ENCODE peak calls at places on chromosomes 12 and 14, in seven cellular contexts. One of them, this sample, is unnamed.

GRCh38 chr12:18970603-18971002 is 158.9 kb upstream of the PLEKHA5 start:
- DNase-seq in CD4-positive, CD25-positive, alpha-beta regulatory T cell: no peak
- DNase-seq in upper lobe of left lung: no peak
- DNase-seq in gastrocnemius medialis: no peak
- DNase-seq in esophagus squamous epithelium: no peak
- DNase-seq in stomach: no peak
- DNase-seq in A549: no peak
- DNase-seq in this sample: no peak

GRCh38 chr12:120466560-120467315 is 2.8 kb downstream of the SRSF9 start:
- DNase-seq in CD4-positive, CD25-positive, alpha-beta regulatory T cell: peak; percentile 27
- DNase-seq in upper lobe of left lung: peak; percentile 28
- DNase-seq in gastrocnemius medialis: peak; percentile 22
- DNase-seq in esophagus squamous epithelium: no peak
- DNase-seq in stomach: peak; percentile 48
- DNase-seq in A549: peak; percentile 64
- DNase-seq in this sample: peak; percentile 39

GRCh38 chr14:99055816-99056215 is 216.2 kb downstream of the BCL11B start:
- DNase-seq in CD4-positive, CD25-positive, alpha-beta regulatory T cell: peak; percentile 3
- DNase-seq in upper lobe of left lung: peak; percentile 48
- DNase-seq in gastrocnemius medialis: no peak
- DNase-seq in esophagus squamous epithelium: no peak
- DNase-seq in stomach: no peak
- DNase-seq in A549: no peak
- DNase-seq in this sample: no peak

GRCh38 chr14:77114609-77115008 is 16.6 kb downstream of the CIPC start:
- DNase-seq in CD4-positive, CD25-positive, alpha-beta regulatory T cell: no peak
- DNase-seq in upper lobe of left lung: no peak
- DNase-seq in gastrocnemius medialis: no peak
- DNase-seq in esophagus squamous epithelium: no peak
- DNase-seq in stomach: no peak
- DNase-seq in A549: no peak
- DNase-seq in this sample: no peak

GRCh38 chr14:99412122-99413061 is 68.3 kb downstream of the SETD3 start:
- DNase-seq in CD4-positive, CD25-positive, alpha-beta regulatory T cell: no peak
- DNase-seq in upper lobe of left lung: no peak
- DNase-seq in gastrocnemius medialis: no peak
- DNase-seq in esophagus squamous epithelium: no peak
- DNase-seq in stomach: no peak
- DNase-seq in A549: no peak
- DNase-seq in this sample: peak; percentile 84

GRCh38 chr14:95059126-95059525 is 98.2 kb downstream of the DICER1 start:
- DNase-seq in CD4-positive, CD25-positive, alpha-beta regulatory T cell: no peak
- DNase-seq in upper lobe of left lung: no peak
- DNase-seq in gastrocnemius medialis: no peak
- DNase-seq in esophagus squamous epithelium: no peak
- DNase-seq in stomach: no peak
- DNase-seq in A549: no peak
- DNase-seq in this sample: no peak

GRCh38 chr12:91272456-91273063 is 89.9 kb upstream of the DCN start:
- DNase-seq in CD4-positive, CD25-positive, alpha-beta regulatory T cell: no peak
- DNase-seq in upper lobe of left lung: peak; percentile 24
- DNase-seq in gastrocnemius medialis: peak; percentile 84
- DNase-seq in esophagus squamous epithelium: no peak
- DNase-seq in stomach: peak; percentile 26
- DNase-seq in A549: no peak
- DNase-seq in this sample: peak; percentile 11

GRCh38 chr12:50024804-50025186 is 499 bp downstream of the RACGAP1 start:
- DNase-seq in CD4-positive, CD25-positive, alpha-beta regulatory T cell: no peak
- DNase-seq in upper lobe of left lung: no peak
- DNase-seq in gastrocnemius medialis: no peak
- DNase-seq in esophagus squamous epithelium: no peak
- DNase-seq in stomach: no peak
- DNase-seq in A549: peak; percentile 31
- DNase-seq in this sample: no peak

GRCh38 chr12:54682674-54683073 is 34.5 kb upstream of the DCD start:
- DNase-seq in CD4-positive, CD25-positive, alpha-beta regulatory T cell: no peak
- DNase-seq in upper lobe of left lung: no peak
- DNase-seq in gastrocnemius medialis: no peak
- DNase-seq in esophagus squamous epithelium: no peak
- DNase-seq in stomach: no peak
- DNase-seq in A549: no peak
- DNase-seq in this sample: no peak

GRCh38 chr12:96117460-96117859 is 76.7 kb upstream of the ELK3 start:
- DNase-seq in CD4-positive, CD25-positive, alpha-beta regulatory T cell: no peak
- DNase-seq in upper lobe of left lung: no peak
- DNase-seq in gastrocnemius medialis: no peak
- DNase-seq in esophagus squamous epithelium: no peak
- DNase-seq in stomach: no peak
- DNase-seq in A549: no peak
- DNase-seq in this sample: no peak

GRCh38 chr14:68950111-68950510 is 29.0 kb downstream of the ACTN1 start:
- DNase-seq in CD4-positive, CD25-positive, alpha-beta regulatory T cell: no peak
- DNase-seq in upper lobe of left lung: peak; percentile 56
- DNase-seq in gastrocnemius medialis: no peak
- DNase-seq in esophagus squamous epithelium: no peak
- DNase-seq in stomach: no peak
- DNase-seq in A549: peak; percentile 67
- DNase-seq in this sample: no peak

GRCh38 chr12:32997471-32997870 is 100.9 kb upstream of the PKP2 start:
- DNase-seq in CD4-positive, CD25-positive, alpha-beta regulatory T cell: no peak
- DNase-seq in upper lobe of left lung: peak; percentile 23
- DNase-seq in gastrocnemius medialis: no peak
- DNase-seq in esophagus squamous epithelium: no peak
- DNase-seq in stomach: no peak
- DNase-seq in A549: no peak
- DNase-seq in this sample: no peak

GRCh38 chr12:51077930-51078329 is 5.5 kb downstream of the CSRNP2 start:
- DNase-seq in CD4-positive, CD25-positive, alpha-beta regulatory T cell: no peak
- DNase-seq in upper lobe of left lung: no peak
- DNase-seq in gastrocnemius medialis: no peak
- DNase-seq in esophagus squamous epithelium: no peak
- DNase-seq in stomach: no peak
- DNase-seq in A549: no peak
- DNase-seq in this sample: peak; percentile 17

GRCh38 chr12:39503445-39503844 is 60.5 kb upstream of the KIF21A start:
- DNase-seq in CD4-positive, CD25-positive, alpha-beta regulatory T cell: no peak
- DNase-seq in upper lobe of left lung: no peak
- DNase-seq in gastrocnemius medialis: no peak
- DNase-seq in esophagus squamous epithelium: no peak
- DNase-seq in stomach: no peak
- DNase-seq in A549: peak; percentile 53
- DNase-seq in this sample: peak; percentile 2

GRCh38 chr14:29926228-29926627 is 1.4 kb downstream of the PRKD1 start:
- DNase-seq in CD4-positive, CD25-positive, alpha-beta regulatory T cell: no peak
- DNase-seq in upper lobe of left lung: no peak
- DNase-seq in gastrocnemius medialis: no peak
- DNase-seq in esophagus squamous epithelium: no peak
- DNase-seq in stomach: no peak
- DNase-seq in A549: no peak
- DNase-seq in this sample: no peak

GRCh38 chr12:106139422-106140141 is 828 bp upstream of the NUAK1 start:
- DNase-seq in CD4-positive, CD25-positive, alpha-beta regulatory T cell: no peak
- DNase-seq in upper lobe of left lung: peak; percentile 78
- DNase-seq in gastrocnemius medialis: peak; percentile 88
- DNase-seq in esophagus squamous epithelium: no peak
- DNase-seq in stomach: peak; percentile 79
- DNase-seq in A549: peak; percentile 89
- DNase-seq in this sample: peak; percentile 67

GRCh38 chr12:70080577-70080976 is 162.7 kb upstream of the CNOT2 start:
- DNase-seq in CD4-positive, CD25-positive, alpha-beta regulatory T cell: no peak
- DNase-seq in upper lobe of left lung: no peak
- DNase-seq in gastrocnemius medialis: no peak
- DNase-seq in esophagus squamous epithelium: no peak
- DNase-seq in stomach: no peak
- DNase-seq in A549: no peak
- DNase-seq in this sample: no peak

GRCh38 chr14:103830511-103831270 is 16.7 kb downstream of the PPP1R13B start:
- DNase-seq in CD4-positive, CD25-positive, alpha-beta regulatory T cell: no peak
- DNase-seq in upper lobe of left lung: no peak
- DNase-seq in gastrocnemius medialis: no peak
- DNase-seq in esophagus squamous epithelium: no peak
- DNase-seq in stomach: no peak
- DNase-seq in A549: no peak
- DNase-seq in this sample: no peak

GRCh38 chr14:35506927-35507326 is 27.0 kb upstream of the INSM2 start:
- DNase-seq in CD4-positive, CD25-positive, alpha-beta regulatory T cell: no peak
- DNase-seq in upper lobe of left lung: no peak
- DNase-seq in gastrocnemius medialis: no peak
- DNase-seq in esophagus squamous epithelium: no peak
- DNase-seq in stomach: no peak
- DNase-seq in A549: no peak
- DNase-seq in this sample: peak; percentile 5

GRCh38 chr12:69952890-69953289 is 127.9 kb downstream of the MYRFL start:
- DNase-seq in CD4-positive, CD25-positive, alpha-beta regulatory T cell: no peak
- DNase-seq in upper lobe of left lung: no peak
- DNase-seq in gastrocnemius medialis: no peak
- DNase-seq in esophagus squamous epithelium: no peak
- DNase-seq in stomach: no peak
- DNase-seq in A549: no peak
- DNase-seq in this sample: no peak

DNA sequence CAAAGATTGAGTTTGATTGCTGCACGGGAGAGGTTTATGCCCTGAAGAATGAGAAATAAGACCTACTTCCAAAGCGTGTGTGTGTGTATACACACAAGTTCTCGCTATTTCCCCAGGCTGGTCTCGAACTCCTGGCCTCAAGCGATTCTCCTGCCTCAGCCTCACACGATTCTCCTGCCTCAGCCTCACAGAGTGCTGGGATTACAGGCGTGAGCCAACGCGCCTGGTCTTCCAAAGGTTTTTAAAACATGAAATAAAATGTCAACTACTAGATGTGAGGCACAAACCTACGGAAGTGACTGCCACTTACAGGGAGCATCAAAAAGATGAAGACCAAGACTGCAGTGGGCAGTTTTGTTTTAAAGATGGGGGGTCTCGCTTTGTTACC is 622 bp upstream of the WASHC3 start:
- DNase-seq in CD4-positive, CD25-positive, alpha-beta regulatory T cell: no peak
- DNase-seq in upper lobe of left lung: no peak
- DNase-seq in gastrocnemius medialis: no peak
- DNase-seq in esophagus squamous epithelium: no peak
- DNase-seq in stomach: no peak
- DNase-seq in A549: no peak
- DNase-seq in this sample: no peak
- H3K27ac ChIP-seq in CD4-positive, CD25-positive, alpha-beta regulatory T cell: peak overlapping the region; percentile 97
- H3K27ac ChIP-seq in upper lobe of left lung: no peak overlapping the region
- H3K27ac ChIP-seq in gastrocnemius medialis: no peak overlapping the region
- H3K27ac ChIP-seq in esophagus squamous epithelium: no peak overlapping the region
- H3K27ac ChIP-seq in stomach: no peak overlapping the region
- H3K27ac ChIP-seq in A549: peak overlapping the region; percentile 8
- H3K27ac ChIP-seq in this sample: no peak overlapping the region

GRCh38 chr12:123078531-123079123 is 72.3 kb downstream of the PITPNM2 start:
- DNase-seq in CD4-positive, CD25-positive, alpha-beta regulatory T cell: no peak
- DNase-seq in upper lobe of left lung: no peak
- DNase-seq in gastrocnemius medialis: no peak
- DNase-seq in esophagus squamous epithelium: no peak
- DNase-seq in stomach: no peak
- DNase-seq in A549: no peak
- DNase-seq in this sample: no peak

GRCh38 chr12:123078114-123078465 is 72.8 kb downstream of the PITPNM2 start:
- DNase-seq in CD4-positive, CD25-positive, alpha-beta regulatory T cell: no peak
- DNase-seq in upper lobe of left lung: no peak
- DNase-seq in gastrocnemius medialis: no peak
- DNase-seq in esophagus squamous epithelium: no peak
- DNase-seq in stomach: no peak
- DNase-seq in A549: no peak
- DNase-seq in this sample: no peak

GRCh38 chr12:123075591-123076171 is 75.2 kb downstream of the PITPNM2 start:
- DNase-seq in CD4-positive, CD25-positive, alpha-beta regulatory T cell: peak; percentile 49
- DNase-seq in upper lobe of left lung: peak; percentile 72
- DNase-seq in gastrocnemius medialis: no peak
- DNase-seq in esophagus squamous epithelium: no peak
- DNase-seq in stomach: peak; percentile 46
- DNase-seq in A549: no peak
- DNase-seq in this sample: no peak

GRCh38 chr12:123076604-123077297 is 74.1 kb downstream of the PITPNM2 start:
- DNase-seq in CD4-positive, CD25-positive, alpha-beta regulatory T cell: peak; percentile 6
- DNase-seq in upper lobe of left lung: peak; percentile 65
- DNase-seq in gastrocnemius medialis: peak; percentile 34
- DNase-seq in esophagus squamous epithelium: no peak
- DNase-seq in stomach: no peak
- DNase-seq in A549: no peak
- DNase-seq in this sample: peak; percentile 6

GRCh38 chr12:123077298-123078113 is 73.4 kb downstream of the PITPNM2 start:
- DNase-seq in CD4-positive, CD25-positive, alpha-beta regulatory T cell: no peak
- DNase-seq in upper lobe of left lung: no peak
- DNase-seq in gastrocnemius medialis: no peak
- DNase-seq in esophagus squamous epithelium: no peak
- DNase-seq in stomach: no peak
- DNase-seq in A549: no peak
- DNase-seq in this sample: no peak
- H3K27ac ChIP-seq in CD4-positive, CD25-positive, alpha-beta regulatory T cell: peak overlapping the region; percentile 79
- H3K27ac ChIP-seq in upper lobe of left lung: no peak overlapping the region
- H3K27ac ChIP-seq in gastrocnemius medialis: no peak overlapping the region
- H3K27ac ChIP-seq in esophagus squamous epithelium: no peak overlapping the region
- H3K27ac ChIP-seq in stomach: no peak overlapping the region
- H3K27ac ChIP-seq in A549: no peak overlapping the region
- H3K27ac ChIP-seq in this sample: no peak overlapping the region

GRCh38 chr14:101838476-101838875 is 77.0 kb downstream of the PPP2R5C start:
- DNase-seq in CD4-positive, CD25-positive, alpha-beta regulatory T cell: no peak
- DNase-seq in upper lobe of left lung: no peak
- DNase-seq in gastrocnemius medialis: no peak
- DNase-seq in esophagus squamous epithelium: no peak
- DNase-seq in stomach: no peak
- DNase-seq in A549: no peak
- DNase-seq in this sample: no peak
- H3K27ac ChIP-seq in CD4-positive, CD25-positive, alpha-beta regulatory T cell: peak overlapping the region; percentile 65
- H3K27ac ChIP-seq in upper lobe of left lung: no peak overlapping the region
- H3K27ac ChIP-seq in gastrocnemius medialis: no peak overlapping the region
- H3K27ac ChIP-seq in esophagus squamous epithelium: no peak overlapping the region
- H3K27ac ChIP-seq in stomach: no peak overlapping the region
- H3K27ac ChIP-seq in A549: no peak overlapping the region
- H3K27ac ChIP-seq in this sample: no peak overlapping the region

GRCh38 chr12:76679778-76680177 is 84.1 kb upstream of the ZDHHC17 start:
- DNase-seq in CD4-positive, CD25-positive, alpha-beta regulatory T cell: no peak
- DNase-seq in upper lobe of left lung: no peak
- DNase-seq in gastrocnemius medialis: no peak
- DNase-seq in esophagus squamous epithelium: no peak
- DNase-seq in stomach: no peak
- DNase-seq in A549: no peak
- DNase-seq in this sample: peak; percentile 45

GRCh38 chr12:76685246-76685678 is 78.7 kb upstream of the ZDHHC17 start:
- DNase-seq in CD4-positive, CD25-positive, alpha-beta regulatory T cell: no peak
- DNase-seq in upper lobe of left lung: no peak
- DNase-seq in gastrocnemius medialis: no peak
- DNase-seq in esophagus squamous epithelium: no peak
- DNase-seq in stomach: no peak
- DNase-seq in A549: peak; percentile 18
- DNase-seq in this sample: peak; percentile 28

GRCh38 chr12:76678992-76679391 is 84.9 kb upstream of the ZDHHC17 start:
- DNase-seq in CD4-positive, CD25-positive, alpha-beta regulatory T cell: no peak
- DNase-seq in upper lobe of left lung: no peak
- DNase-seq in gastrocnemius medialis: no peak
- DNase-seq in esophagus squamous epithelium: no peak
- DNase-seq in stomach: no peak
- DNase-seq in A549: no peak
- DNase-seq in this sample: no peak

DNA sequence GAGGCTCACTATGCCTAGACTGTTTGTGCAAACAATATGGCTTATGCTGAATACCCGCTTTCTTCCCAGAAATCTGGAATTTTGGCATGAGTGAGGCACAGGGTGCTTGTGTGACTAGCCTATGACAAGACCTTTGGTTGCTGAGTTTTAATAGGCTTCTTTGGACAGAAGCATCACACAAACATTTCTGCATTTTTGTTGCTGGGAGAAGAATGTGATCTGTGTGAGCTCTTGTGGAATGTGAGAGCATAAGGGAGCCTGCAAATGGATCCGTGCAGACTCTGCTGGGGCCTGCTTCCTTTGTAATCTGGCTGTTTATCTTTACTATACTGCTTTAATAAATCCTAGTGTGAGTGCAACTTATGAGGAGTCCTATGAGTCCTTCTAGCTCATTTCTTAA is 83.0 kb upstream of the ZDHHC17 start:
- DNase-seq in CD4-positive, CD25-positive, alpha-beta regulatory T cell: no peak
- DNase-seq in upper lobe of left lung: no peak
- DNase-seq in gastrocnemius medialis: no peak
- DNase-seq in esophagus squamous epithelium: no peak
- DNase-seq in stomach: no peak
- DNase-seq in A549: no peak
- DNase-seq in this sample: peak; percentile 83
- H3K27ac ChIP-seq in CD4-positive, CD25-positive, alpha-beta regulatory T cell: no peak overlapping the region
- H3K27ac ChIP-seq in upper lobe of left lung: no peak overlapping the region
- H3K27ac ChIP-seq in gastrocnemius medialis: no peak overlapping the region
- H3K27ac ChIP-seq in esophagus squamous epithelium: no peak overlapping the region
- H3K27ac ChIP-seq in stomach: no peak overlapping the region
- H3K27ac ChIP-seq in A549: no peak overlapping the region
- H3K27ac ChIP-seq in this sample: peak overlapping the region; percentile 83